ENCODE peak calls at places on chromosomes 1 and 21, in six cellular contexts. O is H9, M is mesenchymal stem cell, Q is trophoblast cell, H is H1, X is IMR-90. W is an unnamed sample.

GRCh38 chr1:160346953-160347352 is 3.8 kb downstream of the NCSTN start:
- DNase-seq in O (no peak), M (no peak), Q (peak), H (no peak), X (no peak), W (no peak)

GRCh38 chr1:59061876-59062275 is 235.0 kb upstream of the FGGY start:
- DNase-seq in O (no peak), M (peak), Q (peak), H (no peak), X (peak), W (no peak)

GRCh38 chr1:8836228-8836627 is 18.8 kb upstream of the RERE start:
- DNase-seq in O (no peak), M (no peak), Q (no peak), H (no peak), X (no peak), W (no peak)

GRCh38 chr21:45313682-45314081 is 26.0 kb upstream of the POFUT2 start:
- DNase-seq in O (no peak), M (no peak), Q (no peak), H (no peak), X (no peak), W (no peak)

GRCh38 chr1:8312235-8313218 is 5.4 kb upstream of the SLC45A1 start:
- DNase-seq in O (no peak), M (no peak), Q (no peak), H (no peak), X (no peak), W (no peak)

GRCh38 chr1:145729661-145730436 is 10.6 kb downstream of the CD160 start:
- DNase-seq in O (no peak), M (no peak), Q (no peak), H (no peak), X (no peak), W (no peak)

GRCh38 chr21:32514275-32515055 is 70.9 kb downstream of the TCP10L start:
- DNase-seq in O (no peak), M (no peak), Q (no peak), H (no peak), X (no peak), W (no peak)

GRCh38 chr1:180156631-180157091 is 2.0 kb downstream of the QSOX1 start:
- DNase-seq in O (no peak), M (peak), Q (peak), H (no peak), X (peak), W (no peak)

GRCh38 chr1:150560986-150561829 is 12.0 kb downstream of the ADAMTSL4 start:
- DNase-seq in O (peak), M (peak), Q (peak), H (peak), X (peak), W (peak)

GRCh38 chr1:27099154-27099903 is 55.6 kb downstream of the SLC9A1 start:
- DNase-seq in O (no peak), M (peak), Q (peak), H (no peak), X (peak), W (no peak)

GRCh38 chr21:31848339-31848985 is 24.4 kb upstream of the HUNK start:
- DNase-seq in O (no peak), M (no peak), Q (no peak), H (no peak), X (no peak), W (no peak)

GRCh38 chr1:180964056-180964455 is 51.4 kb downstream of the KIAA1614 start:
- DNase-seq in O (no peak), M (no peak), Q (no peak), H (no peak), X (no peak), W (no peak)

GRCh38 chr21:45363921-45364463 is 41.0 kb upstream of the COL18A1 start:
- DNase-seq in O (no peak), M (peak), Q (peak), H (no peak), X (peak), W (no peak)

GRCh38 chr1:39981957-39982356 is 27.0 kb downstream of the MFSD2A start:
- DNase-seq in O (peak), M (peak), Q (peak), H (peak), X (peak), W (no peak)

GRCh38 chr1:113459279-113459678 is 69.0 kb downstream of the MAGI3 start:
- DNase-seq in O (no peak), M (no peak), Q (no peak), H (no peak), X (no peak), W (no peak)

GRCh38 chr1:41662656-41663437 is 178.4 kb upstream of the EDN2 start:
- DNase-seq in O (peak), M (peak), Q (peak), H (no peak), X (peak), W (peak)

DNA sequence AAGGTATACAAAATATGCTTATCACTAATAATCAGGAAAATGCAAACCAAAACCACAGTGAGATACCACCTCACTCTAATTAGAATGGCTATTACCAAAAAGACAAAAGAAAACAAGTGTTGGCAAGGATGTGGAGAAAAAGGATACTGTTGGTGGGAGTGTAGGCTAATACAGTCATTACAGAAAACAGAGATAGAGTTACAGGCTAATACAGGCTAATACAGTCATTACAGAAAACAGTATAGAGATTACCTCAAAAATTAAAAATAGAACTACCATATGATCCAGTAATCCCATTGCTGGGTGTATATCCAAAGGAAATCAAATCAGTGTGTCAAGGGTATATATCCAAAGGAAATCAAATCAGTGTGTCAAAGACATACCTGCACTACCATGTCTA is 238.4 kb downstream of the PLPP3 start:
- DNase-seq in O (no peak), M (no peak), Q (no peak), H (no peak), X (no peak), W (no peak)
- H4K91ac ChIP-seq in O (no peak), M (no peak), Q (no peak), H (no peak), X (no peak), W (no peak)

GRCh38 chr1:222454782-222455181 is 93.1 kb downstream of the HHIPL2 start:
- DNase-seq in O (peak), M (no peak), Q (peak), H (no peak), X (peak), W (no peak)

GRCh38 chr1:222455188-222455879 is 92.6 kb downstream of the HHIPL2 start:
- DNase-seq in O (peak), M (peak), Q (peak), H (peak), X (peak), W (peak)

GRCh38 chr1:222459652-222460051 is 88.3 kb downstream of the HHIPL2 start:
- DNase-seq in O (no peak), M (no peak), Q (no peak), H (no peak), X (no peak), W (no peak)

GRCh38 chr1:222457513-222457912 is 90.4 kb downstream of the HHIPL2 start:
- DNase-seq in O (no peak), M (no peak), Q (no peak), H (no peak), X (no peak), W (no peak)

GRCh38 chr1:222457084-222457483 is 90.8 kb downstream of the HHIPL2 start:
- DNase-seq in O (no peak), M (no peak), Q (no peak), H (no peak), X (no peak), W (no peak)
- H3K4ac ChIP-seq in O (no peak), M (no peak), Q (no peak), H (no peak), X (no peak), W (no peak)

DNA sequence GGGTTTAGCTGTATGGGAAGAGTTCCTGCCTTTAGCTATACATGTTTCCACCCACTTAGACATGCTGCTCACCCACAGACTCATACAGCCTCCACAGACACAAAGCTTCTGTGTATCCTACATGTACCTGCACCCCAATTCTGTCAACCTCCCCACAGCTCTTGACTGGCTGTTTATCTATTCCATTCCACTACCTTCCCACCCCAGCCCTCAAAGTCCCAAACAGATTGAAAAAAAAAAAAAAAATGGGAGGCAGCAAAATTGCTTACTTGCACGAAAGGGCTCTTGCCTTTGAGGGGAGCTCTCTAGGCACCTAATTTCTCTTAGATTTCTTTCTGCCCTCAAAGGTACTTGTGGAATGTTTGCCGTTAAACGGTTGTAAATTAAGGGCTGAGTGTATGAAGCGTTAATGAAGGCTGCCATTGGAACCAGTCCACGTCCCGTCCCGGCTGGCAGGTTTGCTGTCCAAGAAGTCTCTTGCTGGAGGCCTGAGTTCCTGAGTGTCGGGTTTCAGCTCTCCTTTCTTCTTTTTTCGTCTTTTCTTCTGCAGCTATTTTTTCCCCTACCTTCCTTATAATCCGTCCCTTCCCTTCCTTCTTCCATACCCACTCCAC is 43.6 kb downstream of the PBX1 start:
- DNase-seq in O (peak), M (peak), Q (no peak), H (peak), X (peak), W (no peak)
- H2BK5ac ChIP-seq in O (no peak), M (no peak), Q (peak), H (peak), X (peak), W (no peak)

GRCh38 chr1:17496419-17496818 is 43.1 kb upstream of the ARHGEF10L start:
- DNase-seq in O (no peak), M (no peak), Q (no peak), H (no peak), X (no peak), W (no peak)

GRCh38 chr1:17498214-17498613 is 41.3 kb upstream of the ARHGEF10L start:
- DNase-seq in O (no peak), M (no peak), Q (peak), H (no peak), X (no peak), W (no peak)

GRCh38 chr1:17488977-17489739 is 49.7 kb upstream of the RCC2 start:
- DNase-seq in O (no peak), M (peak), Q (no peak), H (no peak), X (peak), W (no peak)

GRCh38 chr1:17494114-17494729 is 45.3 kb upstream of the ARHGEF10L start:
- DNase-seq in O (peak), M (peak), Q (peak), H (peak), X (peak), W (peak)
- H4K91ac ChIP-seq in O (no peak), M (no peak), Q (no peak), H (no peak), X (no peak), W (no peak)

GRCh38 chr1:176461576-176461975 is 1.4 kb upstream of the PAPPA2 start:
- DNase-seq in O (no peak), M (no peak), Q (peak), H (no peak), X (no peak), W (no peak)

GRCh38 chr1:176456848-176457247 is 6.1 kb upstream of the PAPPA2 start:
- DNase-seq in O (no peak), M (no peak), Q (no peak), H (no peak), X (no peak), W (no peak)

GRCh38 chr1:176460606-176461336 is 2.2 kb upstream of the PAPPA2 start:
- DNase-seq in O (no peak), M (no peak), Q (no peak), H (no peak), X (no peak), W (no peak)

GRCh38 chr1:176466514-176466913 is 3.5 kb downstream of the PAPPA2 start:
- DNase-seq in O (peak), M (no peak), Q (peak), H (peak), X (no peak), W (no peak)

DNA sequence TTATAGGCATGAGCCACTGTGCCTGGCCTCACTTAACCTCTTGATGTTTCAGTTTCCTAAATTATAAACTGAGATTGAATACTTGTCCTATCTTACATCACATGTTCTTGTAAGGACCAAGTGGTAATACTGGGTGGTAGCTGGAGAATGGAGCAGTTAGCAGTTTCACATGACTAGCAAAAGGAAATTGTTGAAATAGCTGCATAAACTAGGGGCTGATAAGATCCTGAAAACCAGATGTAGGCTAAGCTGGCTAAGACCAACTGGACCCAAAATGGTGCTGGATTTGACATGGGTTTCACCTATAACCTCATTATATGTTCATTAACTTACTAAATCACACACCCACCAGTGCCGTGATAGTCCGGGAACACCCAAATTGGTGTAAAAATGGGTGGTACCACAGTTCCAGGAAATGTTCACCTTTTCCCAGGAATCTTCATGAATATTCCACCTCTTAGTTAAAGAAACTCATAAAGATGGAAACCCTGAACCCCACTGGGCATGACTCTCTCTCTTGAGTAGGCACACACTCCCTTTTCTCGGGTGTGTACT is at the start of gene PAPPA2:
- DNase-seq in O (no peak), M (no peak), Q (peak), H (no peak), X (no peak), W (no peak)
- H3K4ac ChIP-seq in O (no peak), M (no peak), Q (no peak), H (no peak), X (no peak), W (no peak)